ENCODE peak calls at places on chromosome 15, in four cellular contexts. One of them, this sample, is unnamed.

GRCh38 chr15:63933522-63933921 is 99.8 kb upstream of the HERC1 start:
- DNase-seq in effector memory CD4-positive, alpha-beta T cell: no peak
- DNase-seq in endodermal cell: no peak
- DNase-seq in GM06990: no peak
- DNase-seq in this sample: no peak

GRCh38 chr15:99100245-99101173 is 4.4 kb upstream of the SYNM start:
- DNase-seq in effector memory CD4-positive, alpha-beta T cell: no peak
- DNase-seq in endodermal cell: peak; percentile 95
- DNase-seq in GM06990: peak; percentile 38
- DNase-seq in this sample: peak; percentile 91

GRCh38 chr15:27601239-27601942 is 497.7 kb downstream of the OCA2 start:
- DNase-seq in effector memory CD4-positive, alpha-beta T cell: no peak
- DNase-seq in endodermal cell: no peak
- DNase-seq in GM06990: no peak
- DNase-seq in this sample: no peak

GRCh38 chr15:27492021-27492621 is 521.1 kb downstream of the GABRG3 start:
- DNase-seq in effector memory CD4-positive, alpha-beta T cell: no peak
- DNase-seq in endodermal cell: no peak
- DNase-seq in GM06990: no peak
- DNase-seq in this sample: peak; percentile 22

GRCh38 chr15:63349156-63349555 is 32.5 kb downstream of the CA12 start:
- DNase-seq in effector memory CD4-positive, alpha-beta T cell: no peak
- DNase-seq in endodermal cell: no peak
- DNase-seq in GM06990: no peak
- DNase-seq in this sample: no peak

GRCh38 chr15:32994810-32995424 is 199.6 kb downstream of the FMN1 start:
- DNase-seq in effector memory CD4-positive, alpha-beta T cell: no peak
- DNase-seq in endodermal cell: no peak
- DNase-seq in GM06990: no peak
- DNase-seq in this sample: no peak

GRCh38 chr15:43777293-43777819 is 590 bp upstream of the ELL3 start:
- DNase-seq in effector memory CD4-positive, alpha-beta T cell: peak; percentile 79
- DNase-seq in endodermal cell: peak; percentile 92
- DNase-seq in GM06990: peak; percentile 95
- DNase-seq in this sample: peak; percentile 83

GRCh38 chr15:38226867-38227266 is 25.8 kb upstream of the SPRED1 start:
- DNase-seq in effector memory CD4-positive, alpha-beta T cell: no peak
- DNase-seq in endodermal cell: no peak
- DNase-seq in GM06990: no peak
- DNase-seq in this sample: no peak

GRCh38 chr15:89777073-89777820 is 1.1 kb downstream of the MESP2 start:
- DNase-seq in effector memory CD4-positive, alpha-beta T cell: no peak
- DNase-seq in endodermal cell: no peak
- DNase-seq in GM06990: no peak
- DNase-seq in this sample: peak; percentile 43

GRCh38 chr15:94206463-94207167 is 24.7 kb upstream of the MCTP2 start:
- DNase-seq in effector memory CD4-positive, alpha-beta T cell: no peak
- DNase-seq in endodermal cell: no peak
- DNase-seq in GM06990: no peak
- DNase-seq in this sample: no peak

GRCh38 chr15:77180757-77181156 is 109.8 kb upstream of the TSPAN3 start:
- DNase-seq in effector memory CD4-positive, alpha-beta T cell: no peak
- DNase-seq in endodermal cell: no peak
- DNase-seq in GM06990: no peak
- DNase-seq in this sample: no peak

GRCh38 chr15:70152070-70152480 is 54.4 kb upstream of the TLE3 start:
- DNase-seq in effector memory CD4-positive, alpha-beta T cell: no peak
- DNase-seq in endodermal cell: peak; percentile 60
- DNase-seq in GM06990: no peak
- DNase-seq in this sample: no peak

GRCh38 chr15:57356636-57357035 is 19.7 kb upstream of the CGNL1 start:
- DNase-seq in effector memory CD4-positive, alpha-beta T cell: no peak
- DNase-seq in endodermal cell: peak; percentile 72
- DNase-seq in GM06990: no peak
- DNase-seq in this sample: no peak

GRCh38 chr15:32818758-32819405 is 101.1 kb downstream of the GREM1 start:
- DNase-seq in effector memory CD4-positive, alpha-beta T cell: no peak
- DNase-seq in endodermal cell: no peak
- DNase-seq in GM06990: no peak
- DNase-seq in this sample: peak; percentile 13

GRCh38 chr15:87557871-87558270 is 698.7 kb downstream of the NTRK3 start:
- DNase-seq in effector memory CD4-positive, alpha-beta T cell: no peak
- DNase-seq in endodermal cell: no peak
- DNase-seq in GM06990: no peak
- DNase-seq in this sample: no peak

GRCh38 chr15:89400121-89400996 is 65.7 kb upstream of the POLG start:
- DNase-seq in effector memory CD4-positive, alpha-beta T cell: no peak
- DNase-seq in endodermal cell: peak; percentile 79
- DNase-seq in GM06990: no peak
- DNase-seq in this sample: peak; percentile 84

GRCh38 chr15:99438222-99438592 is 127.6 kb upstream of the MEF2A start:
- DNase-seq in effector memory CD4-positive, alpha-beta T cell: no peak
- DNase-seq in endodermal cell: peak; percentile 50
- DNase-seq in GM06990: no peak
- DNase-seq in this sample: no peak

DNA sequence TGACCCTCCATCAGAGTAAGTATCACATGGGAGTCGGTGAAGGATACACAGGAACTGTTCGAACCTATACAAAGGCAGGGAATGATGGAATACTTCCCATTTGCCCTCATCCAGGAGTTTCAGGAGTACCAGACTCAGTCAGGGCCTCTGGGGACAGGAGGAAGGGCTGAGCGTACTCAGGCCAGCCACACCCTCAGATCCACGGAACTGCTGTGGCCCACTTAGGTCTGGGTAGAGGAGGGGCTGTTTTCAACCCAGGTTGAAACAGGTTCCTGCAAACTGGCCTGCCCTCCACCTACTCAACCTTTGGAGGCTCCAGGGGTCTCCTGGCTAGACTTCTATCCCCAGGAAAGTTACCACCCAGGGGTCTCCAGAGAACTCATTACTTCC is 6.7 kb upstream of the IGDCC3 start:
- DNase-seq in effector memory CD4-positive, alpha-beta T cell: no peak
- DNase-seq in endodermal cell: no peak
- DNase-seq in GM06990: no peak
- DNase-seq in this sample: no peak
- H3K4me3 ChIP-seq in effector memory CD4-positive, alpha-beta T cell: peak overlapping the region; percentile 69
- H3K4me3 ChIP-seq in endodermal cell: no peak overlapping the region
- H3K4me3 ChIP-seq in GM06990: no peak overlapping the region
- H3K4me3 ChIP-seq in this sample: no peak overlapping the region

GRCh38 chr15:92958105-92958504 is 58.0 kb downstream of the CHD2 start:
- DNase-seq in effector memory CD4-positive, alpha-beta T cell: peak; percentile 46
- DNase-seq in endodermal cell: no peak
- DNase-seq in GM06990: no peak
- DNase-seq in this sample: no peak
- H3K36me3 ChIP-seq in effector memory CD4-positive, alpha-beta T cell: peaks cover 71% of the 10 kb centered on the region
- H3K36me3 ChIP-seq in endodermal cell: peaks cover 97% of the 10 kb centered on the region
- H3K36me3 ChIP-seq in GM06990: peaks cover 11% of the 10 kb centered on the region
- H3K36me3 ChIP-seq in this sample: peaks cover 15% of the 10 kb centered on the region

GRCh38 chr15:60651155-60651554 is 172.2 kb upstream of the ICE2 start:
- DNase-seq in effector memory CD4-positive, alpha-beta T cell: no peak
- DNase-seq in endodermal cell: no peak
- DNase-seq in GM06990: no peak
- DNase-seq in this sample: no peak
- H3K4me3 ChIP-seq in effector memory CD4-positive, alpha-beta T cell: no peak overlapping the region
- H3K4me3 ChIP-seq in endodermal cell: no peak overlapping the region
- H3K4me3 ChIP-seq in GM06990: no peak overlapping the region
- H3K4me3 ChIP-seq in this sample: no peak overlapping the region

DNA sequence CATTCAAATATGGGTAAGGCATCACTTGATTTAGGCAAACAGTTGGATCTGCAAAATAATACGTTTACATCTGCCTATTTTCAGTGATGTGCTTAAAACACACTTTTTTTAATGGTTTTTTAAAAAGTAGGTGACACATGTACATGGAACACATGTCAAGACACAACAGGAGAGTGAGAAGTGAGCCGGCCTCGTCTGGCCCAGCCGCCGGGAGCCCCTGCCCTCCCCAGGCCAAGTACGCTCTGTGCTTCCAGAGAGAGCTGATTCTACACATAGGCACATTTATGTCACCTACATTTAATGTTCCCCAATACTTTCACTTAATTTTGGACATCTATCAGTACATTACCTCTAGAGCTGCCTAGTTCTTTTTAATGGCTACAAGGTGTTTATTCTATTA is 3.8 kb downstream of the TM2D3 start:
- DNase-seq in effector memory CD4-positive, alpha-beta T cell: no peak
- DNase-seq in endodermal cell: no peak
- DNase-seq in GM06990: no peak
- DNase-seq in this sample: no peak
- H3K36me3 ChIP-seq in effector memory CD4-positive, alpha-beta T cell: peaks cover 53% of the 10 kb centered on the region
- H3K36me3 ChIP-seq in endodermal cell: peaks cover 56% of the 10 kb centered on the region
- H3K36me3 ChIP-seq in GM06990: peaks cover 10% of the 10 kb centered on the region
- H3K36me3 ChIP-seq in this sample: peaks cover 14% of the 10 kb centered on the region

This sample was measured in H7.